ENCODE peak calls at places on chromosomes 1 and 21, in seven cellular contexts. O is stimulated activated CD4-positive, alpha-beta T cell treated with anti-CD3 and anti-CD28 coated beads, Interleukin-1b, Interleukin-23, amount 100 ng/mL, for 4 hours; X is H4; F is IMR-90; T is A673; M is SHP77; S is NCI-H460. W is an unnamed sample.

GRCh38 chr1:16449065-16449464 is 8.5 kb downstream of the NECAP2 start:
- DNase-seq in O (no peak), X (no peak), F (no peak), T (no peak), M (no peak), S (no peak), W (no peak)

GRCh38 chr1:1432951-1433803 is 2.3 kb upstream of the VWA1 start:
- DNase-seq in O (no peak), X (no peak), F (no peak), T (no peak), M (peak), S (no peak), W (peak)

GRCh38 chr1:27342778-27343638 is 1.2 kb downstream of the SYTL1 start:
- DNase-seq in O (peak), X (no peak), F (no peak), T (no peak), M (peak), S (no peak), W (peak)

GRCh38 chr1:77847621-77848080 is 40.8 kb upstream of the NEXN start:
- DNase-seq in O (no peak), X (no peak), F (no peak), T (no peak), M (no peak), S (no peak), W (no peak)

GRCh38 chr1:172826096-172826741 is 167.3 kb downstream of the FASLG start:
- DNase-seq in O (no peak), X (peak), F (peak), T (peak), M (peak), S (peak), W (no peak)

GRCh38 chr1:1610796-1611597 is 4.3 kb upstream of the MIB2 start:
- DNase-seq in O (no peak), X (no peak), F (no peak), T (no peak), M (no peak), S (no peak), W (no peak)

GRCh38 chr21:43740497-43741156 is 21.7 kb downstream of the PDXK start:
- DNase-seq in O (no peak), X (no peak), F (no peak), T (peak), M (peak), S (no peak), W (no peak)

GRCh38 chr1:234500269-234500668 is 21.3 kb upstream of the TARBP1 start:
- DNase-seq in O (no peak), X (no peak), F (no peak), T (peak), M (peak), S (no peak), W (no peak)

GRCh38 chr1:235954306-235955283 is 87.9 kb upstream of the LYST start:
- DNase-seq in O (no peak), X (no peak), F (peak), T (no peak), M (no peak), S (no peak), W (no peak)

GRCh38 chr1:32891630-32892029 is 5.3 kb downstream of the HPCA start:
- DNase-seq in O (no peak), X (no peak), F (no peak), T (no peak), M (no peak), S (no peak), W (no peak)

GRCh38 chr1:77386276-77386675 is 104.5 kb downstream of the AK5 start:
- DNase-seq in O (no peak), X (no peak), F (peak), T (no peak), M (no peak), S (no peak), W (no peak)

GRCh38 chr1:55827350-55827749 is 612.2 kb upstream of the USP24 start:
- DNase-seq in O (no peak), X (peak), F (peak), T (no peak), M (no peak), S (no peak), W (no peak)

GRCh38 chr1:5597991-5598823 is 394.0 kb downstream of the NPHP4 start:
- DNase-seq in O (no peak), X (no peak), F (no peak), T (no peak), M (peak), S (no peak), W (no peak)

GRCh38 chr1:46687910-46688509 is 16.4 kb downstream of the TEX38 start:
- DNase-seq in O (no peak), X (no peak), F (no peak), T (no peak), M (no peak), S (no peak), W (no peak)

GRCh38 chr1:62439652-62440371 is 3.0 kb downstream of the USP1 start:
- DNase-seq in O (no peak), X (no peak), F (peak), T (peak), M (no peak), S (no peak), W (no peak)